ENCODE peak calls at places on chromosomes 7 and 10, in seven cellular contexts. C is HEK293T; H is WERI-Rb-1; S is activated CD4-positive, CD25-positive, alpha-beta regulatory T cell; I is neural crest cell; J is renal cortical epithelial cell; E is heart right ventricle. N is an unnamed sample.

GRCh38 chr10:58856508-58857240 is 319.8 kb upstream of the PHYHIPL start:
- DNase-seq in C (no peak), H (no peak), S (no peak), I (no peak), J (peak; percentile 99), E (peak; percentile 39), N (no peak)

GRCh38 chr7:28990200-28990960 is 32.2 kb upstream of the TRIL start:
- DNase-seq in C (no peak), H (no peak), S (no peak), I (no peak), J (no peak), E (peak; percentile 80), N (no peak)

GRCh38 chr7:106071356-106071998 is 40.6 kb downstream of the SYPL1 start:
- DNase-seq in C (no peak), H (no peak), S (no peak), I (no peak), J (peak; percentile 71), E (no peak), N (no peak)

GRCh38 chr10:33277135-33277536 is 57.3 kb downstream of the NRP1 start:
- DNase-seq in C (no peak), H (no peak), S (no peak), I (no peak), J (no peak), E (peak; percentile 90), N (no peak)

GRCh38 chr10:63237396-63237795 is 104.3 kb downstream of the NRBF2 start:
- DNase-seq in C (no peak), H (no peak), S (no peak), I (no peak), J (no peak), E (no peak), N (no peak)

GRCh38 chr10:35643151-35643975 is 1.3 kb upstream of the FZD8 start:
- DNase-seq in C (peak; percentile 30), H (peak; percentile 27), S (no peak), I (peak; percentile 26), J (peak; percentile 50), E (peak; percentile 74), N (no peak)

GRCh38 chr7:69659964-69660363 is 61.7 kb downstream of the AUTS2 start:
- DNase-seq in C (no peak), H (no peak), S (no peak), I (no peak), J (no peak), E (no peak), N (no peak)

GRCh38 chr10:86178401-86179142 is 188.0 kb downstream of the GRID1 start:
- DNase-seq in C (peak; percentile 67), H (peak; percentile 81), S (no peak), I (peak; percentile 43), J (no peak), E (no peak), N (no peak)

GRCh38 chr7:70674268-70675025 is 457.5 kb upstream of the GALNT17 start:
- DNase-seq in C (no peak), H (no peak), S (no peak), I (no peak), J (no peak), E (no peak), N (no peak)

GRCh38 chr7:46606771-46607170 is 685.7 kb upstream of the IGFBP3 start:
- DNase-seq in C (no peak), H (no peak), S (no peak), I (no peak), J (no peak), E (no peak), N (no peak)